ENCODE peak calls at places on chromosomes 11 and 22, in six cellular contexts. M is IMR-90, C is H9, S is trophoblast cell, E is neuronal stem cell, I is H1. K is an unnamed sample.

GRCh38 chr22:28054622-28054871 is 135.5 kb upstream of the PITPNB start:
- DNase-seq in M (no peak), C (no peak), S (no peak), E (no peak), I (no peak), K (no peak)

GRCh38 chr11:91528965-91529364 is 695.7 kb upstream of the FAT3 start:
- DNase-seq in M (no peak), C (no peak), S (no peak), E (no peak), I (no peak), K (no peak)

GRCh38 chr11:113675003-113675471 is 31.1 kb downstream of the TMPRSS5 start:
- DNase-seq in M (peak), C (no peak), S (no peak), E (no peak), I (no peak), K (peak)

GRCh38 chr22:35328472-35328885 is 28.8 kb downstream of the TOM1 start:
- DNase-seq in M (no peak), C (no peak), S (no peak), E (no peak), I (no peak), K (no peak)

GRCh38 chr11:109680127-109680526 is 258.1 kb downstream of the C11orf87 start:
- DNase-seq in M (peak), C (no peak), S (no peak), E (no peak), I (no peak), K (peak)

GRCh38 chr22:17108256-17109112 is 12.7 kb downstream of the TMEM121B start:
- DNase-seq in M (no peak), C (no peak), S (no peak), E (no peak), I (no peak), K (no peak)

GRCh38 chr11:27385245-27385644 is 22.2 kb upstream of the CCDC34 start:
- DNase-seq in M (peak), C (no peak), S (no peak), E (no peak), I (no peak), K (peak)

GRCh38 chr11:77981346-77981947 is 13.0 kb downstream of the INTS4 start:
- DNase-seq in M (no peak), C (no peak), S (no peak), E (no peak), I (no peak), K (no peak)

GRCh38 chr22:17547995-17548755 is 15.1 kb upstream of the SLC25A18 start:
- DNase-seq in M (no peak), C (no peak), S (no peak), E (no peak), I (no peak), K (no peak)

GRCh38 chr22:27128461-27129080 is 471.2 kb downstream of the MIAT start:
- DNase-seq in M (no peak), C (no peak), S (no peak), E (no peak), I (no peak), K (no peak)

GRCh38 chr11:65414776-65415498 is 7.7 kb upstream of the NEAT1 start:
- DNase-seq in M (peak), C (peak), S (no peak), E (no peak), I (no peak), K (peak)

GRCh38 chr11:130761560-130762220 is 154.6 kb downstream of the SNX19 start:
- DNase-seq in M (no peak), C (peak), S (no peak), E (no peak), I (no peak), K (no peak)

GRCh38 chr11:79708319-79708928 is 267.6 kb upstream of the TENM4 start:
- DNase-seq in M (peak), C (peak), S (no peak), E (peak), I (peak), K (peak)

GRCh38 chr11:78789365-78789764 is 214.7 kb upstream of the NARS2 start:
- DNase-seq in M (no peak), C (no peak), S (no peak), E (no peak), I (no peak), K (no peak)

GRCh38 chr22:24834845-24835570 is 29.0 kb downstream of the SGSM1 start:
- DNase-seq in M (peak), C (peak), S (no peak), E (no peak), I (peak), K (peak)

GRCh38 chr11:7019500-7020182 is 505 bp downstream of the ZNF214 start:
- DNase-seq in M (peak), C (peak), S (no peak), E (no peak), I (peak), K (no peak)

GRCh38 chr11:40338739-40339138 is 1120.7 kb downstream of the LRRC4C start:
- DNase-seq in M (peak), C (no peak), S (no peak), E (no peak), I (no peak), K (peak)

GRCh38 chr11:117931331-117931950 is 2.2 kb upstream of the TMPRSS13 start:
- DNase-seq in M (no peak), C (no peak), S (no peak), E (no peak), I (no peak), K (no peak)

GRCh38 chr22:42528591-42529307 is 9.2 kb upstream of the RRP7A start:
- DNase-seq in M (no peak), C (no peak), S (no peak), E (no peak), I (no peak), K (no peak)

GRCh38 chr11:30317030-30317429 is 5.9 kb upstream of the ARL14EP start:
- DNase-seq in M (no peak), C (no peak), S (no peak), E (no peak), I (no peak), K (no peak)

GRCh38 chr11:34964610-34965331 is 48.4 kb downstream of the PDHX start:
- DNase-seq in M (no peak), C (no peak), S (no peak), E (no peak), I (no peak), K (no peak)

GRCh38 chr22:23754980-23755636 is 883 bp upstream of the VPREB3 start:
- DNase-seq in M (no peak), C (no peak), S (no peak), E (no peak), I (no peak), K (no peak)

GRCh38 chr11:76237914-76238313 is 31.6 kb upstream of the WNT11 start:
- DNase-seq in M (peak), C (peak), S (peak), E (no peak), I (no peak), K (peak)

GRCh38 chr11:72439455-72439854 is 5.1 kb upstream of the CLPB start:
- DNase-seq in M (peak), C (no peak), S (no peak), E (no peak), I (no peak), K (peak)
- H3K27ac ChIP-seq in M (no peak), C (no peak), S (no peak), E (no peak), I (no peak), K (no peak)

GRCh38 chr11:13102575-13102840 is 93.4 kb downstream of the RASSF10 start:
- DNase-seq in M (no peak), C (no peak), S (no peak), E (no peak), I (no peak), K (no peak)

GRCh38 chr11:13098890-13099289 is 89.8 kb downstream of the RASSF10 start:
- DNase-seq in M (no peak), C (no peak), S (no peak), E (no peak), I (no peak), K (no peak)

GRCh38 chr11:13094930-13095687 is 86.0 kb downstream of the RASSF10 start:
- DNase-seq in M (no peak), C (no peak), S (no peak), E (no peak), I (no peak), K (no peak)

GRCh38 chr11:13101836-13102574 is 92.9 kb downstream of the RASSF10 start:
- DNase-seq in M (no peak), C (no peak), S (no peak), E (no peak), I (no peak), K (no peak)

DNA sequence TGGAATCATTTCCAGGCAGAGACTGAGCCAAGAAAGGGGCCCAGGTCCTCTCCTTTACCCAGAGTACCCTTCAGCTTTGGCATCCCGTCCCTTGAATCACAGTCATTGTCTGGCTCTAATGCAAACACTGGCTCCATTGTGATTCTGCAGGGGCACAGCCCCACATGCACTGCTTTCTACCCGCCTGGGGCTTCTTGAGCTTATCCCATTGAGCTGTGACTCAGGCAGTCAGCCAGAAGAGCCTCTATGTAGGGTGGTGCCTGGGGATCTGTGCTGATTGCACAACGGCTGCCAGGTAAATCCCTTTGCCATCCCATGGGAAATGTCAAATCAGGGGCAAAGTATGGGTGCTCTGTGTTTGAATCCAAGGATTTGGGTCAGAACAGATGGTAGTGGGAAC is 89.0 kb downstream of the RASSF10 start:
- DNase-seq in M (no peak), C (peak), S (peak), E (no peak), I (no peak), K (no peak)
- H4K8ac ChIP-seq in M (no peak), C (no peak), S (no peak), E (no peak), I (no peak), K (no peak)

GRCh38 chr11:93072236-93072635 is 102.8 kb downstream of the MTNR1B start:
- DNase-seq in M (no peak), C (no peak), S (no peak), E (no peak), I (no peak), K (no peak)
- H3K4ac ChIP-seq in M (no peak), C (no peak), S (no peak), E (no peak), I (peak), K (no peak)

DNA sequence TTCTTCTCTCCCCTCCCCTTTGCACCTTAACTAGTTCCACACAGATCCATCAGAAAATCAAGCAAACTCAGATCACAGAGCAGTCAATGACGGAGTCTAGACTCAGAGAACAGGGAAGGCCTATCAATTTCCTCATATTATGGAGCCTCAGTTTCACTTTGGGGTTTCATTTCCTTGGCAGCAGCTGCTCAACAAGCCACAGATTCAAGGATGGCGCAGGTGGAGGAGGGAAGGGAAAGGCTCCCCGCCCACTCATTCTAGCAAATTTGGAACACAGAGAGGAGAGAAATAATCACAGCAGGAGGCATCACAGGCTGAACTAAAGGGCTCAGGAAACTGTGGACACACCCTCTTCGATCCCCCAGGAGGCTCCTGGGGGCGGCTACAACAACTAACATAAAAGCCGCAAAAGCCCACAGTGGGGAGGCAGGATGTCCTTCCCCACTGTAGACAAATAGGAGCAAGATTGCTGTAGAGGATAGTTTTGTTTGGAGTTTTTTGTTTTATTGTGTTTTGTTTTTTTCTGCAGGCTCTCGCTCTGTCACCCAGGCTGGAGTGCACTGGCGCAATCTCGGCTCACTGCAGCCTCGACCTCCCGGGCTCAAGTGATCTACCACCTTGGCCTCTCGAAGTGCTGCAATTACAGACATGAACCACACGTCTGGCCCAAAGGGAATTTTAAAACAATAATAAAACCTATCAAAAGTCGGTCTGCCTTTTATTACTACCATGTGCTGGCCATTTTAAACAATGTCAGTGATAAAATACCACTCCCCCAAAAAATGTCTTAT is 3.4 kb downstream of the PLAAT3 start:
- DNase-seq in M (no peak), C (peak), S (no peak), E (no peak), I (peak), K (no peak)
- H3K27ac ChIP-seq in M (no peak), C (no peak), S (no peak), E (no peak), I (no peak), K (peak)

GRCh38 chr11:84902445-84902844 is 724.7 kb downstream of the DLG2 start:
- DNase-seq in M (no peak), C (no peak), S (no peak), E (no peak), I (no peak), K (no peak)

GRCh38 chr11:84901986-84902385 is 725.2 kb downstream of the DLG2 start:
- DNase-seq in M (peak), C (no peak), S (no peak), E (no peak), I (no peak), K (no peak)

GRCh38 chr11:84899740-84900139 is 727.4 kb downstream of the DLG2 start:
- DNase-seq in M (peak), C (peak), S (no peak), E (no peak), I (no peak), K (peak)

GRCh38 chr11:84894666-84895065 is 732.5 kb downstream of the DLG2 start:
- DNase-seq in M (no peak), C (no peak), S (no peak), E (no peak), I (no peak), K (no peak)

GRCh38 chr11:84899134-84899533 is 728.0 kb downstream of the DLG2 start:
- DNase-seq in M (no peak), C (no peak), S (no peak), E (no peak), I (no peak), K (no peak)
- H4K8ac ChIP-seq in M (no peak), C (no peak), S (no peak), E (no peak), I (no peak), K (no peak)